ENCODE peak calls at places on chromosomes 11 and 22, in four cellular contexts. F is pancreas, V is K562, G is heart right ventricle. P is an unnamed sample.
A peak's percentile ranks its signal among the peaks of the same experiment; 100 is the strongest.

GRCh38 chr22:45877036-45877380 is 100.0 kb downstream of the WNT7B start:
- DNase-seq in F (no peak), V (no peak), G (no peak), P (no peak)

GRCh38 chr11:406796-407650 is 7.8 kb downstream of the SIGIRR start:
- DNase-seq in F (no peak), V (peak; percentile 97), G (peak; percentile 82), P (peak; percentile 92)

GRCh38 chr11:133663135-133663534 is 130.8 kb upstream of the OPCML start:
- DNase-seq in F (no peak), V (no peak), G (no peak), P (no peak)

GRCh38 chr11:33842236-33842915 is 49.5 kb downstream of the LMO2 start:
- DNase-seq in F (no peak), V (no peak), G (no peak), P (no peak)

GRCh38 chr22:38966379-38966700 is 8.9 kb downstream of the APOBEC3A start:
- DNase-seq in F (no peak), V (no peak), G (no peak), P (no peak)

GRCh38 chr11:122215244-122215992 is 99.4 kb upstream of the BLID start:
- DNase-seq in F (peak; percentile 84), V (peak; percentile 37), G (peak; percentile 71), P (peak; percentile 89)

GRCh38 chr11:44146931-44147330 is 51.5 kb downstream of the EXT2 start:
- DNase-seq in F (no peak), V (no peak), G (no peak), P (no peak)

GRCh38 chr22:39300198-39300830 is 19.1 kb downstream of the RPL3 start:
- DNase-seq in F (peak; percentile 51), V (no peak), G (peak; percentile 58), P (no peak)

GRCh38 chr11:68994161-68994890 is 13.5 kb upstream of the MRGPRD start:
- DNase-seq in F (no peak), V (no peak), G (peak; percentile 1), P (no peak)

GRCh38 chr11:69337211-69337721 is 43.3 kb downstream of the MYEOV start:
- DNase-seq in F (no peak), V (no peak), G (no peak), P (no peak)

GRCh38 chr11:134120143-134120850 is 51.4 kb downstream of the JAM3 start:
- DNase-seq in F (no peak), V (no peak), G (peak; percentile 74), P (peak; percentile 64)

GRCh38 chr11:132072044-132072879 is 701.8 kb downstream of the NTM start:
- DNase-seq in F (no peak), V (no peak), G (no peak), P (no peak)
- H3K27ac ChIP-seq in F (no peak overlapping the region), V (no peak overlapping the region), G (peak overlapping the region; percentile 45), P (no peak overlapping the region)

DNA sequence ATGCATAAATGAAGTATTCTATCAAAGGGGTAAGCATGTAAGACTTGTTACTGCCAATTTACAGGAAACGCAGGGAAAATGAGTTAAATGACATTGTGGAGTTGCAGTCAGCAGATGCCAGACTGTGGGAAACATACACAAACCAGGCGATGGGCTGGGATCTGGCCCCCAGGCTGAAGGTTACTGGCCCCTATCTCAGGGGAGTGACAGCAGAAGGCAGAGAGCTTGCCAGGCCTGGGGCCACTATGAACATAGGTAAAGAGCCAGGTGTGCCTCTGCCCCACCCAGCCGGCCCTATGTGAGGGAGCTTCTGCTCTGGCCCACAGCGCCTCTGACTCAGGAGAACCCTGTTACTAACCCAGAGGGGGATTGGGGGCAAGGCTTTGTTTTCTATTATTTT is 26.1 kb upstream of the SLC25A1 start:
- DNase-seq in F (no peak), V (no peak), G (no peak), P (peak; percentile 35)
- H3K4me1 ChIP-seq in F (no peaks in the 10 kb centered on the region), V (peaks cover 24% of the 10 kb centered on the region), G (no peaks in the 10 kb centered on the region), P (no peaks in the 10 kb centered on the region)

DNA sequence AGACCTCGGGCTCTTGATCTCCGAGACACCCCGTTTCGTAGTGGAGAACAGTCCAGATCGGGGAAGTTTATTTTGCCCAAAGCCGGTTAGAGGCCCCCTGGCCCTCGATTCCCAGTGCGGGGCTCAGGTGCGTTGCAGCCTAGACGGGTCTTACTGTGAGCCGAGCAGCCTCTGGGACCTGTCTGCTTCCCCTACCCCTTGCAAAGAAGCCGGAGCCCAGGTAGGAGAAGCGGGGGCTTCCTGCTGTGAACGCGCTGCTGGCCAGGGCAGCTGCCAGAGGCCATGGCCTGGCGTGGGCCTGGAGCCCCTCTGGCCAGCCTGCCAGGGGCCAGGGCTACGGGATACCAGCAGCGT is 619 bp downstream of the TSPO start:
- DNase-seq in F (peak; percentile 36), V (no peak), G (no peak), P (no peak)
- H3K4me3 ChIP-seq in F (peak overlapping the region; percentile 95), V (peak overlapping the region; percentile 54), G (peak overlapping the region; percentile 75), P (peak overlapping the region; percentile 82)

GRCh38 chr11:3738723-3739122 is 58.6 kb downstream of the NUP98 start:
- DNase-seq in F (no peak), V (no peak), G (no peak), P (no peak)
- H3K27ac ChIP-seq in F (no peak overlapping the region), V (no peak overlapping the region), G (no peak overlapping the region), P (no peak overlapping the region)

DNA sequence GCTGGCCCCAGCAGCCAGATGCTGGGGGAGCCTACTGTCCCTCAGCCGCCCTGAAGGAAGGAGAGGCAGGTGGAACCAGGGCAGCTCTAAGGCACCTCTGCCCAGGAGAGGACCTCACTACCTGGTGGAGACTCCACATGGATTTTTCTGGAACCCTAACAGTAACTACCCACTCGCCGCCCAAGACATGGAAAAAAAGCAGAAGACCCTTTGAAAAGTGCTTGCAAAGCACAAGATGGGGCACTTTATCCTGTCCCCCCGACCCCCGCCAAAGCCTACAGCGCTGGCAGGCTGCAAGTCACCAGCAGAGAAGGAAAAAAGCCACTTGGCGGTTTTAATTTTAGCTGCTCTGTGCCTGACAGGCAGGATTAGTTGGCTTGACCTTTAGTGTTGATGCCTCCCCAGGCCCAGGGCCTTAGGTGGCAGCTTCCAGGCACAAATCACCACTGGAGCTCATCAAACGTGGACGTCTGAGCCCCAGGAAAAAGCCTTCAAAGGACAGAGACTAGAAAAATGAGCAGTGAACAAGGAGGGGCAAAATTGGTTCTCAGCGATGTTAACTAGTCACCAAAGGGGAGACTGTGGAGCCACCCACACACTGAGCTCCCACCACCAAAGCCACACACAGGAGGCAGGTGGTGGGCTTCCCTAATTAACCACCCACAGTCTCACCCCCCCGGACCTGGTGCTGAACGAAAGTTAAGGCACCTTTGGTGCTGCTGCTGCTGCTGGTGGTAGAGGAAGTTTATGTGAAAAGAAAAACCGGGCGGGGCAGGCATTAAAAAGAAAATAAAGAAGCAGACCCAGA is 4.2 kb upstream of the PYGM start:
- DNase-seq in F (no peak), V (no peak), G (no peak), P (no peak)
- H3K4me1 ChIP-seq in F (peaks cover 6% of the 10 kb centered on the region), V (peaks cover 16% of the 10 kb centered on the region), G (peaks cover 80% of the 10 kb centered on the region), P (peaks cover 72% of the 10 kb centered on the region)

DNA sequence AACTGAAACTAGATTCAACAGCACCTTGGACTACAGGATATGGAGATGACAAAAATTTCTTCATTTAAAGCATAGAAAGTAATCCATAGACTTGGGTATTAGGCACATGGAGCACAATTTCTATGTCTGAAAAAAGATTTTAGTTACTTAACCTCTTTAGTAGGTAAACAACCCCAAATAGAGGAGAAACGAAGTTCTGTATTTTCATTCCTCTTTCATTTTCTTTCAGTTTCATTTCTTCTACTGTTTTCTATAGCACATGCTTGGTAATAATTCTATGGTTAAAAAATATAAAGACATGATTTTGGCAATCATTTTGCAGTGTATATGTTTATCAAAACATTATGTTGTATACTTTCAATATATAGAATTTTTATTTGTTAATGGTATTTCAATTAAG is 99.5 kb downstream of the CASP12 start:
- DNase-seq in F (no peak), V (no peak), G (no peak), P (no peak)
- H3K4me3 ChIP-seq in F (no peak overlapping the region), V (no peak overlapping the region), G (no peak overlapping the region), P (no peak overlapping the region)

DNA sequence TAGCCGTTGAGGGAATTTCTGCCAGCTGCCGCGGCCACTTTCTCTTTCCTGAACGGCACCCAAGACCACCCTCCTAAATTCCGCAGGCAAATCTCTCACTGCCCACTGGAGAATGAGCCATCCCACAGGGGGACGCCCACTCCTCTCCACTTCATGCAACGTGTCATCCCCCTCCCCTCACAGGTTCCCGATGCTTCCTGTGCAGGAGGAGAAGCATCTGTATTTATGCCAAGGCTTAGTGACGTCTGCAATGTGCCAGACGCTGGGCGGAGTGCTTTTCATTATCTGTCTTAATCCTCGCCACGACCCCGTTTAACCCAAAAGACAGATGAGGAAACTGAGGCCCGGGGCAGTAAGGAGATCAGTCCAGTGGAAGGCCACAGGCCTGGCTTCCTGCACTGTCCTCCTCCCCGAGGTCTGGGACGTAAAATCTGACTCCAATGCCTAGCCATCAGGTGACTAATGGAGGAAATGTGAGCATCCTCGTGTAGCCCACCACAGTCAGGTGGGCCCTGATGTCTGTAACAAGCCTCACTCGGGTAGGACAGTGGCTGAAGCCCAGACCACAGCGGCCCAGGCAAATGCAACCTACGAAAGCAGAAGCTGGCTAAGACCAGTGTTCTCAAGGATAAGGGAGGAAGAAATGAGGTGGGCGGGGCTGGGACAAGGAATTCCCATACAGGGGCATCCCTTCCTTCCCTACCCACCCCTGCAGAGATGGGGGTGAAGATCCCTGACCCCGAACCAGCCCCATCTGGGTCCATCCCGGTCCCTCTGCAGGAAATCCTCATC is 23.1 kb downstream of the MN1 start:
- DNase-seq in F (no peak), V (no peak), G (no peak), P (no peak)
- H3K27ac ChIP-seq in F (no peak overlapping the region), V (no peak overlapping the region), G (peak overlapping the region; percentile 36), P (peak overlapping the region; percentile 94)

GRCh38 chr22:44247346-44247745 is 65.4 kb downstream of the SHISAL1 start:
- DNase-seq in F (no peak), V (no peak), G (no peak), P (no peak)
- H3K4me1 ChIP-seq in F (no peaks in the 10 kb centered on the region), V (no peaks in the 10 kb centered on the region), G (peaks cover 5% of the 10 kb centered on the region), P (no peaks in the 10 kb centered on the region)

GRCh38 chr22:43861529-43861928 is 784 bp downstream of the SULT4A1 start:
- DNase-seq in F (no peak), V (no peak), G (no peak), P (no peak)

GRCh38 chr22:43860831-43861230 is 1.5 kb downstream of the SULT4A1 start:
- DNase-seq in F (no peak), V (no peak), G (no peak), P (peak; percentile 10)

GRCh38 chr22:43860126-43860525 is 2.2 kb downstream of the SULT4A1 start:
- DNase-seq in F (no peak), V (no peak), G (no peak), P (no peak)

GRCh38 chr22:43862074-43862881 is at the start of gene SULT4A1:
- DNase-seq in F (peak; percentile 63), V (peak; percentile 69), G (no peak), P (no peak)

DNA sequence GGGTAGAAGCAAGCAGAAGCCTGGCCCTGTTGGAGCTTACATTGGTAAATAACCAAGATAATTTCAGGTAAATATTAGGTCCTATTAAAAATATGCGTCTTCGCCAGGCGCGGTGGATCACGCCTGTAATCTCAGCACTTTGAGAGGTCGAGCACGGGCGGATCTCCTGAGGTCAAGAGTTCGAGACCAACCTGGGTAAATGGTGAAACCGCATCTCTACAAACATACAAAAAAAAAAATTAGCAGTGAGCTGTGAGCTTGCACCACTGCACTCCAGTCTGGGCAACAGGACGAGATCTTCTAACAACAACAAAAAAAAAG is 529 bp upstream of the SULT4A1 start:
- DNase-seq in F (no peak), V (no peak), G (no peak), P (peak; percentile 34)
- H3K4me3 ChIP-seq in F (peak overlapping the region; percentile 24), V (no peak overlapping the region), G (no peak overlapping the region), P (no peak overlapping the region)